ENCODE peak calls at places on chromosomes 6 and 20, in five cellular contexts. G is pancreas, L is left ventricle myocardium inferior, P is dorsolateral prefrontal cortex, V is coronary artery. U is an unnamed sample.

GRCh38 chr20:45860573-45861011 is 3.2 kb downstream of the ZSWIM3 start:
- DNase-seq in G (no peak), V (no peak), L (no peak), P (no peak), U (no peak)

GRCh38 chr6:135506270-135506997 is 8.9 kb upstream of the AHI1 start:
- DNase-seq in L (no peak), P (no peak), G (no peak), V (no peak), U (no peak)

GRCh38 chr6:91029211-91029610 is 442.3 kb upstream of the MAP3K7 start:
- DNase-seq in V (no peak), P (no peak), L (no peak), G (no peak), U (no peak)

GRCh38 chr6:149216459-149216858 is 101.1 kb upstream of the TAB2 start:
- DNase-seq in V (no peak), L (no peak), G (no peak), P (no peak), U (no peak)

GRCh38 chr20:4613718-4614620 is 107.7 kb upstream of the PRND start:
- DNase-seq in G (no peak), L (peak), P (peak), V (no peak), U (no peak)

GRCh38 chr6:35051393-35051792 is 89.7 kb downstream of the TCP11 start:
- DNase-seq in G (no peak), P (no peak), V (no peak), L (no peak), U (no peak)

GRCh38 chr6:34568341-34568680 is 12.2 kb upstream of the SPDEF start:
- DNase-seq in P (no peak), G (no peak), L (no peak), V (no peak), U (no peak)

GRCh38 chr6:166097914-166098522 is 69.6 kb downstream of the TBXT start:
- DNase-seq in P (peak), L (peak), V (no peak), G (peak), U (peak)

GRCh38 chr6:88248709-88249321 is 82.7 kb upstream of the CNR1 start:
- DNase-seq in V (no peak), L (no peak), P (no peak), G (no peak), U (no peak)

GRCh38 chr6:63817492-63818050 is 182.0 kb downstream of the PHF3 start:
- DNase-seq in V (no peak), G (no peak), L (no peak), P (no peak), U (no peak)

GRCh38 chr6:73695619-73696421 is at the start of gene CD109:
- DNase-seq in V (no peak), P (peak), L (peak), G (peak), U (peak)

GRCh38 chr6:10429638-10430427 is 15.0 kb upstream of the TFAP2A start:
- DNase-seq in L (no peak), P (no peak), G (no peak), V (no peak), U (no peak)

GRCh38 chr6:16654703-16655102 is 106.6 kb downstream of the ATXN1 start:
- DNase-seq in V (no peak), G (no peak), L (no peak), P (no peak), U (no peak)

GRCh38 chr6:6195080-6195479 is 125.4 kb downstream of the F13A1 start:
- DNase-seq in G (no peak), V (no peak), P (no peak), L (no peak), U (no peak)

GRCh38 chr20:45946149-45946970 is 11.9 kb downstream of the PCIF1 start:
- DNase-seq in G (peak), V (no peak), L (no peak), P (no peak), U (no peak)

GRCh38 chr6:36642913-36643817 is 35.3 kb upstream of the CDKN1A start:
- DNase-seq in P (peak), G (peak), V (peak), L (peak), U (peak)

GRCh38 chr6:16149305-16149704 is 20.4 kb downstream of the MYLIP start:
- DNase-seq in L (no peak), V (no peak), P (no peak), G (no peak), U (no peak)

DNA sequence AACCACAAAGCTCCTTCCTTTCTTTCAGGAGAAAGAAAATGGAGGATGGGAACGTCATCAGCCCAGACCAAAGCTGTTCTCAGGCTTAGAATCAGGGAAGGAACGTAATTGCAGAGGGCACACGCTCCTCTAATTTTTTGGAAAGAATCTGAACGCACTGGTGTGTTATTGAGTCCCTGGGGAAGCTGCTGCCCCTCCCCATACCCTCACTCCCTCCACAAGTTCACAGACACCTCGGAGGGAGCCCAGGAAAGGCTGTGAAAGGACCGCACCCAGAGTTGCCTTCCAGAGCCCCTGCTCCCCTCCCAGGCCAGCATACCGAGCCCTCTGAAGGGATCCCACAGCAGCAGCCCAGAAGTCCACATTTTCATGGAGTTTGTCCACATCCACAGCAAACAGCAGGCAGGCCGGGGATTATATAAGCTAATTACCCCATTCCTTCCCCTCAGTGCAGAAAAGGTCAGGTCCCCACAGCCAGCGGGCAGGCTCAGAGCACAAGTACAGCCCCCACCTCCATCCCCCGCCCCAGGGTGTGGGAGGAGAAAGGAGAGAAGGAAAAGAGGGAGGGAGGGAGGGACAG is 53.7 kb downstream of the ANKRD60 start:
- DNase-seq in V (no peak), L (peak), G (no peak), P (no peak), U (no peak)
- H3K27ac ChIP-seq in V (peak), L (peak), G (no peak), P (no peak), U (no peak)

GRCh38 chr6:153947817-153948447 is 91.1 kb upstream of the OPRM1 start:
- DNase-seq in P (peak), L (no peak), V (no peak), G (no peak), U (no peak)
- H3K27ac ChIP-seq in P (no peak), L (no peak), V (no peak), G (no peak), U (no peak)

GRCh38 chr6:104201557-104201956 is 658.2 kb downstream of the HACE1 start:
- DNase-seq in L (no peak), G (no peak), V (no peak), P (no peak), U (no peak)
- H3K27ac ChIP-seq in L (no peak), G (no peak), V (no peak), P (no peak), U (no peak)

DNA sequence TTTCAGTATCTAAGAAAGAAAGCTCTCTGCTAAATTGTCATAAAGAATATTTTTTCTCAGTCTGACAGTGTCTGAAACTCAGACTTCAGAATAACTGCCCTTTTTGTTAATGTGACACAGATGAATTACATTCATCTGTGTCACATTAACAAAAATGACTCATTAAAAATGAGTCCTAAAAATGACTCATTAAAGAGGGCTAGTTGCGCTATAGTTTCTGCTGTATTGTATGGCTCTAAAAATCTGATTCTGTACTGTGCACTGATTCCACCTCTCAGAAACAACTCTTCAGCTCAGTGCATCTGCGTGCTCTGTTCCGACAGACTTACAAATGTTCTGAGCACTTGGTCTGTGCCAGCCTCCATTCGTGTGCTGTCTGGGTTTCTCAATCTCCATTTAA is 15.0 kb downstream of the RNF114 start:
- DNase-seq in V (no peak), G (no peak), P (no peak), L (no peak), U (peak)
- H3K27ac ChIP-seq in V (no peak), G (no peak), P (no peak), L (no peak), U (peak)

GRCh38 chr6:5103250-5103649 is 18.1 kb downstream of the PPP1R3G start:
- DNase-seq in P (no peak), G (no peak), V (no peak), L (no peak), U (no peak)
- H3K27ac ChIP-seq in P (no peak), G (no peak), V (no peak), L (peak), U (no peak)

DNA sequence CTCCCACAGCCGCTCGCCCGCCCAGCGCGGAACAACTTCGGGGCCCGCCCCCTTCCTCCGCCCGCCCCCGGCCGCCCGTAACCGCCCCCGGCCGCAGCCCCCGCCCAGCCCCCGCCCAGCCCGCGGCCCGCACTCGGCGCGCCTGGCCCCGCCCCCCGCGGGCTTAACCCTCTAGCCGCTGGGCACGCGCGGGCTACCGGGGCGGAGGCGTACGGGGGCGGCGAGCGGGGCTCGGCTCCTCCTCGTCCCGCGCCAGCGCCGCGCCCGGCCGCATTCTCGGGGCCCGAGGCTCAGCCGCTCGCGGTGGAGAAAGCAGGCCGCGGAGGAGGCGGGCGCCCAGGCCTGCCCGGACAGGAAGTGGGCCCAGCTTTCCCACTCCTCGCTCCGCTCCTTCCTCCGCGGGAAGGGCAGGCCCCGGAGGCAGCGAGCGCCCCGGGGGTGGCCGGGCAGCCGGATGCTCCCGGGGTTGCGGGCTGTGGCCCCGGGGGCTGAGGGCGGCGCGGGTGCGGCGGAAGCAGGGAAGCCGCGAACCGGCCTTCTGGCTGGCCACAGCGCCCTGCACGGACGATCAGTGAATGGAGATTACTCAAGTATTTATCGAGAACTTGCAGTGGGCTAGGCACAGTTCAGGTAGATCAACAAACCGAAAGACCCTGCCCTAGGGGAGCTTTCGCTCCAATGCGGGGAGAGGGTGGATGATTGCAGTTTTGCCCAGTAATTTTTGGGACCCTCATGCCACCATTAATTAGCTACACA is at the start of gene TRAM2:
- DNase-seq in L (peak), P (peak), G (peak), V (peak), U (no peak)
- H3K27ac ChIP-seq in L (peak), P (peak), G (peak), V (peak), U (peak)

GRCh38 chr6:138541793-138542481 is 42.6 kb upstream of the NHSL1 start:
- DNase-seq in V (no peak), L (no peak), G (no peak), P (no peak), U (no peak)
- H3K27ac ChIP-seq in V (no peak), L (peak), G (no peak), P (no peak), U (peak)

GRCh38 chr20:25551413-25552210 is 33.7 kb downstream of the NINL start:
- DNase-seq in G (no peak), V (no peak), L (no peak), P (no peak), U (no peak)
- H3K27ac ChIP-seq in G (no peak), V (no peak), L (no peak), P (no peak), U (no peak)